ENCODE peak calls at places on chromosome 7, in nine cellular contexts. One of them, this sample, is unnamed.

GRCh38 chr7:90119178-90119971 is 34.9 kb upstream of the STEAP1 start:
- DNase-seq in prostate gland: peak
- DNase-seq in colonic mucosa: peak
- DNase-seq in body of pancreas: peak
- DNase-seq in WTC11: peak
- DNase-seq in nephron progenitor cell: peak
- DNase-seq in CD4-positive, alpha-beta T cell: peak
- DNase-seq in heart left ventricle: peak
- DNase-seq in fibroblast of mammary gland: peak
- DNase-seq in this sample: no peak

GRCh38 chr7:126606331-126606730 is 646.4 kb downstream of the GRM8 start:
- DNase-seq in prostate gland: no peak
- DNase-seq in colonic mucosa: no peak
- DNase-seq in body of pancreas: no peak
- DNase-seq in WTC11: no peak
- DNase-seq in nephron progenitor cell: no peak
- DNase-seq in CD4-positive, alpha-beta T cell: no peak
- DNase-seq in heart left ventricle: no peak
- DNase-seq in fibroblast of mammary gland: no peak
- DNase-seq in this sample: no peak

GRCh38 chr7:107596881-107597581 is 17.0 kb downstream of the BCAP29 start:
- DNase-seq in prostate gland: no peak
- DNase-seq in colonic mucosa: no peak
- DNase-seq in body of pancreas: no peak
- DNase-seq in WTC11: no peak
- DNase-seq in nephron progenitor cell: no peak
- DNase-seq in CD4-positive, alpha-beta T cell: no peak
- DNase-seq in heart left ventricle: no peak
- DNase-seq in fibroblast of mammary gland: no peak
- DNase-seq in this sample: no peak

GRCh38 chr7:133934262-133934973 is 192.7 kb upstream of the LRGUK start:
- DNase-seq in prostate gland: no peak
- DNase-seq in colonic mucosa: no peak
- DNase-seq in body of pancreas: no peak
- DNase-seq in WTC11: no peak
- DNase-seq in nephron progenitor cell: no peak
- DNase-seq in CD4-positive, alpha-beta T cell: no peak
- DNase-seq in heart left ventricle: no peak
- DNase-seq in fibroblast of mammary gland: no peak
- DNase-seq in this sample: no peak

GRCh38 chr7:101790566-101791293 is 26.7 kb upstream of the CUX1 start:
- DNase-seq in prostate gland: no peak
- DNase-seq in colonic mucosa: no peak
- DNase-seq in body of pancreas: no peak
- DNase-seq in WTC11: no peak
- DNase-seq in nephron progenitor cell: no peak
- DNase-seq in CD4-positive, alpha-beta T cell: no peak
- DNase-seq in heart left ventricle: peak
- DNase-seq in fibroblast of mammary gland: no peak
- DNase-seq in this sample: no peak

GRCh38 chr7:129435414-129435829 is 1.2 kb downstream of the STRIP2 start:
- DNase-seq in prostate gland: no peak
- DNase-seq in colonic mucosa: no peak
- DNase-seq in body of pancreas: no peak
- DNase-seq in WTC11: no peak
- DNase-seq in nephron progenitor cell: no peak
- DNase-seq in CD4-positive, alpha-beta T cell: no peak
- DNase-seq in heart left ventricle: no peak
- DNase-seq in fibroblast of mammary gland: no peak
- DNase-seq in this sample: no peak

GRCh38 chr7:134372858-134373257 is 56.1 kb upstream of the SLC35B4 start:
- DNase-seq in prostate gland: no peak
- DNase-seq in colonic mucosa: no peak
- DNase-seq in body of pancreas: no peak
- DNase-seq in WTC11: no peak
- DNase-seq in nephron progenitor cell: no peak
- DNase-seq in CD4-positive, alpha-beta T cell: no peak
- DNase-seq in heart left ventricle: no peak
- DNase-seq in fibroblast of mammary gland: no peak
- DNase-seq in this sample: no peak

GRCh38 chr7:43604251-43604650 is 21.3 kb downstream of the STK17A start:
- DNase-seq in prostate gland: no peak
- DNase-seq in colonic mucosa: no peak
- DNase-seq in body of pancreas: no peak
- DNase-seq in WTC11: no peak
- DNase-seq in nephron progenitor cell: no peak
- DNase-seq in CD4-positive, alpha-beta T cell: no peak
- DNase-seq in heart left ventricle: no peak
- DNase-seq in fibroblast of mammary gland: no peak
- DNase-seq in this sample: no peak

GRCh38 chr7:87872356-87872755 is 3.8 kb downstream of the SLC25A40 start:
- DNase-seq in prostate gland: no peak
- DNase-seq in colonic mucosa: no peak
- DNase-seq in body of pancreas: no peak
- DNase-seq in WTC11: no peak
- DNase-seq in nephron progenitor cell: no peak
- DNase-seq in CD4-positive, alpha-beta T cell: no peak
- DNase-seq in heart left ventricle: no peak
- DNase-seq in fibroblast of mammary gland: no peak
- DNase-seq in this sample: no peak

GRCh38 chr7:90846171-90846570 is 250.1 kb downstream of the CDK14 start:
- DNase-seq in prostate gland: no peak
- DNase-seq in colonic mucosa: no peak
- DNase-seq in body of pancreas: no peak
- DNase-seq in WTC11: no peak
- DNase-seq in nephron progenitor cell: no peak
- DNase-seq in CD4-positive, alpha-beta T cell: no peak
- DNase-seq in heart left ventricle: no peak
- DNase-seq in fibroblast of mammary gland: no peak
- DNase-seq in this sample: no peak

GRCh38 chr7:45647426-45647825 is 73.3 kb downstream of the ADCY1 start:
- DNase-seq in prostate gland: peak
- DNase-seq in colonic mucosa: no peak
- DNase-seq in body of pancreas: no peak
- DNase-seq in WTC11: no peak
- DNase-seq in nephron progenitor cell: no peak
- DNase-seq in CD4-positive, alpha-beta T cell: no peak
- DNase-seq in heart left ventricle: no peak
- DNase-seq in fibroblast of mammary gland: no peak
- DNase-seq in this sample: no peak

GRCh38 chr7:143367972-143368371 is 5.5 kb upstream of the FAM131B start:
- DNase-seq in prostate gland: no peak
- DNase-seq in colonic mucosa: peak
- DNase-seq in body of pancreas: peak
- DNase-seq in WTC11: no peak
- DNase-seq in nephron progenitor cell: no peak
- DNase-seq in CD4-positive, alpha-beta T cell: no peak
- DNase-seq in heart left ventricle: no peak
- DNase-seq in fibroblast of mammary gland: no peak
- DNase-seq in this sample: peak

GRCh38 chr7:45082031-45082830 is 6.5 kb downstream of the NACAD start:
- DNase-seq in prostate gland: no peak
- DNase-seq in colonic mucosa: no peak
- DNase-seq in body of pancreas: no peak
- DNase-seq in WTC11: no peak
- DNase-seq in nephron progenitor cell: no peak
- DNase-seq in CD4-positive, alpha-beta T cell: no peak
- DNase-seq in heart left ventricle: no peak
- DNase-seq in fibroblast of mammary gland: peak
- DNase-seq in this sample: no peak

GRCh38 chr7:157335991-157336382 is 817 bp upstream of the DNAJB6 start:
- DNase-seq in prostate gland: no peak
- DNase-seq in colonic mucosa: no peak
- DNase-seq in body of pancreas: no peak
- DNase-seq in WTC11: no peak
- DNase-seq in nephron progenitor cell: no peak
- DNase-seq in CD4-positive, alpha-beta T cell: no peak
- DNase-seq in heart left ventricle: no peak
- DNase-seq in fibroblast of mammary gland: no peak
- DNase-seq in this sample: no peak

GRCh38 chr7:33726582-33726981 is 178.8 kb upstream of the BMPER start:
- DNase-seq in prostate gland: no peak
- DNase-seq in colonic mucosa: no peak
- DNase-seq in body of pancreas: no peak
- DNase-seq in WTC11: peak
- DNase-seq in nephron progenitor cell: no peak
- DNase-seq in CD4-positive, alpha-beta T cell: no peak
- DNase-seq in heart left ventricle: no peak
- DNase-seq in fibroblast of mammary gland: no peak
- DNase-seq in this sample: no peak

GRCh38 chr7:139089118-139089517 is 20.4 kb downstream of the ZC3HAV1 start:
- DNase-seq in prostate gland: no peak
- DNase-seq in colonic mucosa: no peak
- DNase-seq in body of pancreas: no peak
- DNase-seq in WTC11: no peak
- DNase-seq in nephron progenitor cell: no peak
- DNase-seq in CD4-positive, alpha-beta T cell: no peak
- DNase-seq in heart left ventricle: no peak
- DNase-seq in fibroblast of mammary gland: no peak
- DNase-seq in this sample: no peak

GRCh38 chr7:28276303-28276702 is 95.7 kb upstream of the JAZF1 start:
- DNase-seq in prostate gland: no peak
- DNase-seq in colonic mucosa: no peak
- DNase-seq in body of pancreas: no peak
- DNase-seq in WTC11: no peak
- DNase-seq in nephron progenitor cell: no peak
- DNase-seq in CD4-positive, alpha-beta T cell: no peak
- DNase-seq in heart left ventricle: no peak
- DNase-seq in fibroblast of mammary gland: no peak
- DNase-seq in this sample: no peak
- TF ChIP-seq CTCF in prostate gland: no peak
- TF ChIP-seq CTCF in colonic mucosa: no peak
- TF ChIP-seq CTCF in body of pancreas: no peak
- TF ChIP-seq CTCF in WTC11: no peak
- TF ChIP-seq CTCF in nephron progenitor cell: no peak
- TF ChIP-seq CTCF in CD4-positive, alpha-beta T cell: no peak
- TF ChIP-seq CTCF in heart left ventricle: no peak
- TF ChIP-seq CTCF in fibroblast of mammary gland: no peak
- TF ChIP-seq CTCF in this sample: no peak

GRCh38 chr7:48168159-48168558 is 3.1 kb upstream of the ABCA13 start:
- DNase-seq in prostate gland: no peak
- DNase-seq in colonic mucosa: no peak
- DNase-seq in body of pancreas: no peak
- DNase-seq in WTC11: no peak
- DNase-seq in nephron progenitor cell: no peak
- DNase-seq in CD4-positive, alpha-beta T cell: no peak
- DNase-seq in heart left ventricle: no peak
- DNase-seq in fibroblast of mammary gland: peak
- DNase-seq in this sample: peak
- TF ChIP-seq CTCF in prostate gland: no peak
- TF ChIP-seq CTCF in colonic mucosa: no peak
- TF ChIP-seq CTCF in body of pancreas: no peak
- TF ChIP-seq CTCF in WTC11: no peak
- TF ChIP-seq CTCF in nephron progenitor cell: no peak
- TF ChIP-seq CTCF in CD4-positive, alpha-beta T cell: no peak
- TF ChIP-seq CTCF in heart left ventricle: no peak
- TF ChIP-seq CTCF in fibroblast of mammary gland: no peak
- TF ChIP-seq CTCF in this sample: peak

GRCh38 chr7:16554518-16555236 is 28.1 kb downstream of the LRRC72 start:
- DNase-seq in prostate gland: no peak
- DNase-seq in colonic mucosa: no peak
- DNase-seq in body of pancreas: peak
- DNase-seq in WTC11: no peak
- DNase-seq in nephron progenitor cell: no peak
- DNase-seq in CD4-positive, alpha-beta T cell: no peak
- DNase-seq in heart left ventricle: no peak
- DNase-seq in fibroblast of mammary gland: no peak
- DNase-seq in this sample: no peak
- TF ChIP-seq CTCF in prostate gland: no peak
- TF ChIP-seq CTCF in colonic mucosa: no peak
- TF ChIP-seq CTCF in body of pancreas: no peak
- TF ChIP-seq CTCF in WTC11: no peak
- TF ChIP-seq CTCF in nephron progenitor cell: no peak
- TF ChIP-seq CTCF in CD4-positive, alpha-beta T cell: no peak
- TF ChIP-seq CTCF in heart left ventricle: no peak
- TF ChIP-seq CTCF in fibroblast of mammary gland: no peak
- TF ChIP-seq CTCF in this sample: no peak

GRCh38 chr7:151406886-151407583 is 2.8 kb downstream of the WDR86 start:
- DNase-seq in prostate gland: no peak
- DNase-seq in colonic mucosa: no peak
- DNase-seq in body of pancreas: no peak
- DNase-seq in WTC11: no peak
- DNase-seq in nephron progenitor cell: no peak
- DNase-seq in CD4-positive, alpha-beta T cell: no peak
- DNase-seq in heart left ventricle: no peak
- DNase-seq in fibroblast of mammary gland: no peak
- DNase-seq in this sample: no peak

GRCh38 chr7:151408498-151408838 is 1.4 kb downstream of the WDR86 start:
- DNase-seq in prostate gland: no peak
- DNase-seq in colonic mucosa: no peak
- DNase-seq in body of pancreas: no peak
- DNase-seq in WTC11: no peak
- DNase-seq in nephron progenitor cell: no peak
- DNase-seq in CD4-positive, alpha-beta T cell: no peak
- DNase-seq in heart left ventricle: no peak
- DNase-seq in fibroblast of mammary gland: no peak
- DNase-seq in this sample: no peak

GRCh38 chr7:151409555-151410404 is at the start of gene WDR86:
- DNase-seq in prostate gland: no peak
- DNase-seq in colonic mucosa: no peak
- DNase-seq in body of pancreas: no peak
- DNase-seq in WTC11: peak
- DNase-seq in nephron progenitor cell: peak
- DNase-seq in CD4-positive, alpha-beta T cell: no peak
- DNase-seq in heart left ventricle: no peak
- DNase-seq in fibroblast of mammary gland: no peak
- DNase-seq in this sample: no peak

GRCh38 chr7:151410405-151411390 is 860 bp upstream of the WDR86 start:
- DNase-seq in prostate gland: no peak
- DNase-seq in colonic mucosa: no peak
- DNase-seq in body of pancreas: no peak
- DNase-seq in WTC11: peak
- DNase-seq in nephron progenitor cell: peak
- DNase-seq in CD4-positive, alpha-beta T cell: no peak
- DNase-seq in heart left ventricle: no peak
- DNase-seq in fibroblast of mammary gland: no peak
- DNase-seq in this sample: no peak

DNA sequence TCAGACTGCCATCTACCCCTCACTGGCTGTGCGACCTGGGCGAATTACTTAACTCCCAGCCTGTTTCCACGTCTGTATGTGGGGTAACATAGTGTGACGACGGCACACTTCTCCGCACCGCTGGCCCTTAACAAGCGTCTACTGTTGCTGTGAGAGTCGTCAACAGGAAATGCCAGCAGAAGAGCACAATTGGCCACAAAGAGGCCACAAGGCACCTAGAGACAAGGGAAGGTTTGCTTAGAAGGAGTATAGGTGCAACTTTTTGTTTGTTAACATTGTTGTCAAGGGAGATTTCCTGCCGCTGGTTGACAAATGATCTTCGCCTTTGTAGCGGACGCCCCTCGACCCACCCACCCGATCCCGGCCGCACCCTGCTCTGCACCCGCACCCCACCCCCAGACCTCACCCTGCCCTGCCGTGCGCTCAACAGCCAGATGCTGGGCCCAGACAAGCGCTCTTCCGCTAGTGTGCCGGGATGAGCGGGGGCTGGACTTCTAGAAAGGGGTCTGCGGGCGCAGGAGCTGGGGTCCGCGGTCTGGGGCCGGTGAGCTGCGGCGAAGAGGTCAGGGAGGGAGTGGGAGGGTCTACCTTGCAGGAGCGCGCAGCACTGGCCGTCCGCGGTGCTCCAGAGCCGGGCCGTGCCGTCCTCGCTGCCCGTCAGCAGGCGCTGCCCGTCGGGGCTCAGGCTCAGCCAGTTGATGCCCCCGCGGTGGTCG is 841 bp downstream of the WDR86 start:
- DNase-seq in prostate gland: no peak
- DNase-seq in colonic mucosa: no peak
- DNase-seq in body of pancreas: peak
- DNase-seq in WTC11: peak
- DNase-seq in nephron progenitor cell: peak
- DNase-seq in CD4-positive, alpha-beta T cell: peak
- DNase-seq in heart left ventricle: peak
- DNase-seq in fibroblast of mammary gland: peak
- DNase-seq in this sample: no peak
- TF ChIP-seq CTCF in prostate gland: no peak
- TF ChIP-seq CTCF in colonic mucosa: no peak
- TF ChIP-seq CTCF in body of pancreas: no peak
- TF ChIP-seq CTCF in WTC11: no peak
- TF ChIP-seq CTCF in nephron progenitor cell: no peak
- TF ChIP-seq CTCF in CD4-positive, alpha-beta T cell: no peak
- TF ChIP-seq CTCF in heart left ventricle: no peak
- TF ChIP-seq CTCF in fibroblast of mammary gland: no peak
- TF ChIP-seq CTCF in this sample: no peak